ENCODE peak calls at places on chromosomes 1 and 21, in ten cellular contexts. One of them, this sample, is unnamed.

GRCh38 chr1:193103759-193104495 is 1.3 kb downstream of the GLRX2 start:
- DNase-seq in stomach: no peak
- DNase-seq in mucosa of descending colon: no peak
- DNase-seq in fibroblast of mammary gland: no peak
- DNase-seq in HL-60: no peak
- DNase-seq in BE2C: no peak
- DNase-seq in cardiac muscle cell: no peak
- DNase-seq in epithelial cell of esophagus: peak; percentile 8
- DNase-seq in uterus: no peak
- DNase-seq in bronchial epithelial cell: no peak
- DNase-seq in this sample: no peak

GRCh38 chr1:3827813-3828307 is 29.2 kb downstream of the CEP104 start:
- DNase-seq in stomach: no peak
- DNase-seq in mucosa of descending colon: no peak
- DNase-seq in fibroblast of mammary gland: peak; percentile 13
- DNase-seq in HL-60: no peak
- DNase-seq in BE2C: peak; percentile 19
- DNase-seq in cardiac muscle cell: no peak
- DNase-seq in epithelial cell of esophagus: no peak
- DNase-seq in uterus: no peak
- DNase-seq in bronchial epithelial cell: no peak
- DNase-seq in this sample: no peak

GRCh38 chr1:93692983-93693591 is 11.4 kb upstream of the BCAR3 start:
- DNase-seq in stomach: no peak
- DNase-seq in mucosa of descending colon: no peak
- DNase-seq in fibroblast of mammary gland: peak; percentile 90
- DNase-seq in HL-60: no peak
- DNase-seq in BE2C: no peak
- DNase-seq in cardiac muscle cell: peak; percentile 51
- DNase-seq in epithelial cell of esophagus: peak; percentile 94
- DNase-seq in uterus: no peak
- DNase-seq in bronchial epithelial cell: peak; percentile 97
- DNase-seq in this sample: no peak

GRCh38 chr1:231357831-231358354 is 19.8 kb downstream of the SPRTN start:
- DNase-seq in stomach: peak; percentile 33
- DNase-seq in mucosa of descending colon: no peak
- DNase-seq in fibroblast of mammary gland: peak; percentile 88
- DNase-seq in HL-60: peak; percentile 62
- DNase-seq in BE2C: peak; percentile 26
- DNase-seq in cardiac muscle cell: peak; percentile 79
- DNase-seq in epithelial cell of esophagus: peak; percentile 88
- DNase-seq in uterus: peak; percentile 26
- DNase-seq in bronchial epithelial cell: peak; percentile 83
- DNase-seq in this sample: no peak

GRCh38 chr1:116243673-116244101 is 129.4 kb upstream of the ATP1A1 start:
- DNase-seq in stomach: peak; percentile 40
- DNase-seq in mucosa of descending colon: no peak
- DNase-seq in fibroblast of mammary gland: no peak
- DNase-seq in HL-60: no peak
- DNase-seq in BE2C: no peak
- DNase-seq in cardiac muscle cell: no peak
- DNase-seq in epithelial cell of esophagus: no peak
- DNase-seq in uterus: no peak
- DNase-seq in bronchial epithelial cell: no peak
- DNase-seq in this sample: no peak

GRCh38 chr1:15843826-15844572 is 3.5 kb upstream of the SPEN start:
- DNase-seq in stomach: no peak
- DNase-seq in mucosa of descending colon: no peak
- DNase-seq in fibroblast of mammary gland: no peak
- DNase-seq in HL-60: no peak
- DNase-seq in BE2C: no peak
- DNase-seq in cardiac muscle cell: no peak
- DNase-seq in epithelial cell of esophagus: no peak
- DNase-seq in uterus: no peak
- DNase-seq in bronchial epithelial cell: no peak
- DNase-seq in this sample: no peak

GRCh38 chr1:93437976-93438605 is 9.8 kb upstream of the FNBP1L start:
- DNase-seq in stomach: no peak
- DNase-seq in mucosa of descending colon: no peak
- DNase-seq in fibroblast of mammary gland: peak; percentile 70
- DNase-seq in HL-60: no peak
- DNase-seq in BE2C: no peak
- DNase-seq in cardiac muscle cell: peak; percentile 74
- DNase-seq in epithelial cell of esophagus: peak; percentile 63
- DNase-seq in uterus: no peak
- DNase-seq in bronchial epithelial cell: peak; percentile 70
- DNase-seq in this sample: no peak

GRCh38 chr1:53413175-53414001 is 45.8 kb upstream of the DMRTB1 start:
- DNase-seq in stomach: no peak
- DNase-seq in mucosa of descending colon: no peak
- DNase-seq in fibroblast of mammary gland: peak; percentile 76
- DNase-seq in HL-60: no peak
- DNase-seq in BE2C: no peak
- DNase-seq in cardiac muscle cell: peak; percentile 60
- DNase-seq in epithelial cell of esophagus: peak; percentile 67
- DNase-seq in uterus: no peak
- DNase-seq in bronchial epithelial cell: peak; percentile 74
- DNase-seq in this sample: no peak

GRCh38 chr21:42375141-42375905 is 9.0 kb upstream of the TFF1 start:
- DNase-seq in stomach: peak; percentile 63
- DNase-seq in mucosa of descending colon: peak; percentile 77
- DNase-seq in fibroblast of mammary gland: no peak
- DNase-seq in HL-60: no peak
- DNase-seq in BE2C: no peak
- DNase-seq in cardiac muscle cell: no peak
- DNase-seq in epithelial cell of esophagus: no peak
- DNase-seq in uterus: no peak
- DNase-seq in bronchial epithelial cell: no peak
- DNase-seq in this sample: no peak

GRCh38 chr21:42375966-42376337 is 9.6 kb upstream of the TFF1 start:
- DNase-seq in stomach: no peak
- DNase-seq in mucosa of descending colon: no peak
- DNase-seq in fibroblast of mammary gland: no peak
- DNase-seq in HL-60: no peak
- DNase-seq in BE2C: no peak
- DNase-seq in cardiac muscle cell: no peak
- DNase-seq in epithelial cell of esophagus: no peak
- DNase-seq in uterus: no peak
- DNase-seq in bronchial epithelial cell: no peak
- DNase-seq in this sample: no peak

GRCh38 chr21:42373181-42373907 is 7.0 kb upstream of the TFF1 start:
- DNase-seq in stomach: no peak
- DNase-seq in mucosa of descending colon: peak; percentile 19
- DNase-seq in fibroblast of mammary gland: no peak
- DNase-seq in HL-60: no peak
- DNase-seq in BE2C: no peak
- DNase-seq in cardiac muscle cell: no peak
- DNase-seq in epithelial cell of esophagus: no peak
- DNase-seq in uterus: no peak
- DNase-seq in bronchial epithelial cell: no peak
- DNase-seq in this sample: no peak

GRCh38 chr21:42374457-42374856 is 8.1 kb upstream of the TFF1 start:
- DNase-seq in stomach: no peak
- DNase-seq in mucosa of descending colon: no peak
- DNase-seq in fibroblast of mammary gland: no peak
- DNase-seq in HL-60: no peak
- DNase-seq in BE2C: no peak
- DNase-seq in cardiac muscle cell: no peak
- DNase-seq in epithelial cell of esophagus: no peak
- DNase-seq in uterus: no peak
- DNase-seq in bronchial epithelial cell: no peak
- DNase-seq in this sample: no peak

GRCh38 chr21:42373908-42374455 is 7.6 kb upstream of the TFF1 start:
- DNase-seq in stomach: no peak
- DNase-seq in mucosa of descending colon: peak; percentile 36
- DNase-seq in fibroblast of mammary gland: no peak
- DNase-seq in HL-60: no peak
- DNase-seq in BE2C: no peak
- DNase-seq in cardiac muscle cell: no peak
- DNase-seq in epithelial cell of esophagus: no peak
- DNase-seq in uterus: no peak
- DNase-seq in bronchial epithelial cell: no peak
- DNase-seq in this sample: no peak
- H3K4me3 ChIP-seq in stomach: no peak overlapping the region
- H3K4me3 ChIP-seq in mucosa of descending colon: no peak overlapping the region
- H3K4me3 ChIP-seq in fibroblast of mammary gland: no peak overlapping the region
- H3K4me3 ChIP-seq in HL-60: no peak overlapping the region
- H3K4me3 ChIP-seq in BE2C: no peak overlapping the region
- H3K4me3 ChIP-seq in cardiac muscle cell: no peak overlapping the region
- H3K4me3 ChIP-seq in epithelial cell of esophagus: no peak overlapping the region
- H3K4me3 ChIP-seq in uterus: no peak overlapping the region
- H3K4me3 ChIP-seq in bronchial epithelial cell: no peak overlapping the region
- H3K4me3 ChIP-seq in this sample: no peak overlapping the region

GRCh38 chr1:228101994-228102790 is 933 bp downstream of the C1orf35 start:
- DNase-seq in stomach: peak; percentile 53
- DNase-seq in mucosa of descending colon: peak; percentile 78
- DNase-seq in fibroblast of mammary gland: no peak
- DNase-seq in HL-60: peak; percentile 55
- DNase-seq in BE2C: peak; percentile 71
- DNase-seq in cardiac muscle cell: peak; percentile 30
- DNase-seq in epithelial cell of esophagus: peak; percentile 57
- DNase-seq in uterus: no peak
- DNase-seq in bronchial epithelial cell: no peak
- DNase-seq in this sample: no peak

GRCh38 chr1:228104526-228105251 is 1.6 kb upstream of the C1orf35 start:
- DNase-seq in stomach: no peak
- DNase-seq in mucosa of descending colon: peak; percentile 31
- DNase-seq in fibroblast of mammary gland: peak; percentile 37
- DNase-seq in HL-60: no peak
- DNase-seq in BE2C: no peak
- DNase-seq in cardiac muscle cell: no peak
- DNase-seq in epithelial cell of esophagus: no peak
- DNase-seq in uterus: no peak
- DNase-seq in bronchial epithelial cell: no peak
- DNase-seq in this sample: peak; percentile 78

GRCh38 chr1:228101614-228101993 is 1.5 kb downstream of the C1orf35 start:
- DNase-seq in stomach: no peak
- DNase-seq in mucosa of descending colon: peak; percentile 67
- DNase-seq in fibroblast of mammary gland: no peak
- DNase-seq in HL-60: no peak
- DNase-seq in BE2C: no peak
- DNase-seq in cardiac muscle cell: no peak
- DNase-seq in epithelial cell of esophagus: no peak
- DNase-seq in uterus: no peak
- DNase-seq in bronchial epithelial cell: no peak
- DNase-seq in this sample: no peak

GRCh38 chr1:228100822-228101613 is 2.1 kb downstream of the C1orf35 start:
- DNase-seq in stomach: peak; percentile 45
- DNase-seq in mucosa of descending colon: no peak
- DNase-seq in fibroblast of mammary gland: no peak
- DNase-seq in HL-60: no peak
- DNase-seq in BE2C: no peak
- DNase-seq in cardiac muscle cell: no peak
- DNase-seq in epithelial cell of esophagus: no peak
- DNase-seq in uterus: no peak
- DNase-seq in bronchial epithelial cell: no peak
- DNase-seq in this sample: no peak

DNA sequence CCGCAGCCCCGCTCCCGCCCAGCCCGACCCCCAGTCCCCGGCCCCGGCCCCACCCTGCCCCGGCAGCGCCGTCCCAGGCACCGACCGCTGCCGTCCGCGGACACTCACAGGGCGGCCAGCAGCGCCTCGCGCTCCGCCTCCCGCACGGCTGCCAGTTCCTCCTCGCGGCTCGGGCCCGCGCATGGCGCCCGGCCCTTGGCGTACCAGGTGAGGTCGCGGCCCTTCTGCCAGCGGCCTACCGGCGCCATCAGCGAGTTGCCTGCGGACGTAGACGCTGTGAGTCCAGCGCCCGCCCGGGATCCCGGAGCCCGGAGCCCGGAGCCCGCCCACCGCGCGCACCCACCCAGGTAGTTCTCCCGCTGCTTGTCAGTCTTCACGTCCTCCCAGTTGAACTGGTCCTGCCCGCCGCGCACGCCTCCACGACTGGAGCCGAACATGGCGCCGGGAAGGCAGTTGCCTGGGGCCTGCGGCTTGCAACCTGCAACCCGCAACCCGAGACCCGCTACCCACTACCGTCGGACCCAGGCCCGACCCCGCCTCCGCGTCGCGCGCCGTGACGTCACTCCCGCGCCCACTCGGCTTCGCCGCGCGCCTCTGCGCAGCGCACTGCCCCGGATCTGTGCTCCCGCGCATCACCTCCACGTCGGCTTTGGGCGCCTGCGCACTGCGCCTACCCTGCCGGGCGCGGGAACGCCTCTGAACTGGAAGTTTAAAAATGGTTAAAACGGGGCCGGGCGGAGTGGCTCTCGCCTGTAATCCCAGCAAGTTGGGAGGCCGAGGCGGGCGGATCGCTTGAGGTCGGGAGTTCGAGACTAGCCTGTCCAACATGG is at the start of gene C1orf35:
- DNase-seq in stomach: peak; percentile 96
- DNase-seq in mucosa of descending colon: peak; percentile 97
- DNase-seq in fibroblast of mammary gland: peak; percentile 88
- DNase-seq in HL-60: peak; percentile 95
- DNase-seq in BE2C: peak; percentile 97
- DNase-seq in cardiac muscle cell: peak; percentile 93
- DNase-seq in epithelial cell of esophagus: peak; percentile 93
- DNase-seq in uterus: peak; percentile 94
- DNase-seq in bronchial epithelial cell: peak; percentile 80
- DNase-seq in this sample: peak; percentile 95
- H3K4me3 ChIP-seq in stomach: peak within 1 kb of the TSS; percentile 78
- H3K4me3 ChIP-seq in mucosa of descending colon: peak within 1 kb of the TSS; percentile 79
- H3K4me3 ChIP-seq in fibroblast of mammary gland: peak within 1 kb of the TSS; percentile 78
- H3K4me3 ChIP-seq in HL-60: peak within 1 kb of the TSS; percentile 90
- H3K4me3 ChIP-seq in BE2C: peak within 1 kb of the TSS; percentile 68
- H3K4me3 ChIP-seq in cardiac muscle cell: peak within 1 kb of the TSS; percentile 92
- H3K4me3 ChIP-seq in epithelial cell of esophagus: peak within 1 kb of the TSS; percentile 76
- H3K4me3 ChIP-seq in uterus: peak within 1 kb of the TSS; percentile 71
- H3K4me3 ChIP-seq in bronchial epithelial cell: peak within 1 kb of the TSS; percentile 90
- H3K4me3 ChIP-seq in this sample: peak within 1 kb of the TSS; percentile 83

DNA sequence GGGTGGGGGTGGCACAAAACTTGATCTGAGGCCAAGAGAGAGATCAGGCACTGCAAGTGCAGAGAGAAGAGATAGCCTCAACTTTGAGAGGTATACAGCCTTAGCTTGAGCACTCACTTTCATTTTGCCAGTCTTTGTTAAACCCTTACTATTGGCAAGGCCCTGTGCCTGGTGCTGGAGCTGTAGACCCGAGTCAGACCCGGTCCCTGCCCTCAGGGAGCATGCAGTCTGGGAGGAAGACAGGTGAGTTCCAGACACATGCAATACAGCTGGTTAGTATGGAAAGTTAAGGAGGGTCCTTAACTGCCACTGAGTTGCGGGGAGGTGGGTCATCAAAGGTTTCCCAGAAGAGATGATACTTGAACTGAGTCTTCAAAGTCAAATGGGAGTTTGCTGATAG is 31.7 kb downstream of the RAB3B start:
- DNase-seq in stomach: no peak
- DNase-seq in mucosa of descending colon: no peak
- DNase-seq in fibroblast of mammary gland: no peak
- DNase-seq in HL-60: no peak
- DNase-seq in BE2C: no peak
- DNase-seq in cardiac muscle cell: no peak
- DNase-seq in epithelial cell of esophagus: no peak
- DNase-seq in uterus: no peak
- DNase-seq in bronchial epithelial cell: no peak
- DNase-seq in this sample: no peak
- H3K4me3 ChIP-seq in stomach: no peak overlapping the region
- H3K4me3 ChIP-seq in mucosa of descending colon: no peak overlapping the region
- H3K4me3 ChIP-seq in fibroblast of mammary gland: no peak overlapping the region
- H3K4me3 ChIP-seq in HL-60: no peak overlapping the region
- H3K4me3 ChIP-seq in BE2C: no peak overlapping the region
- H3K4me3 ChIP-seq in cardiac muscle cell: no peak overlapping the region
- H3K4me3 ChIP-seq in epithelial cell of esophagus: no peak overlapping the region
- H3K4me3 ChIP-seq in uterus: no peak overlapping the region
- H3K4me3 ChIP-seq in bronchial epithelial cell: no peak overlapping the region
- H3K4me3 ChIP-seq in this sample: no peak overlapping the region

GRCh38 chr1:85585845-85586244 is 5.3 kb downstream of the CCN1 start:
- DNase-seq in stomach: no peak
- DNase-seq in mucosa of descending colon: no peak
- DNase-seq in fibroblast of mammary gland: peak; percentile 81
- DNase-seq in HL-60: peak; percentile 14
- DNase-seq in BE2C: no peak
- DNase-seq in cardiac muscle cell: peak; percentile 88
- DNase-seq in epithelial cell of esophagus: no peak
- DNase-seq in uterus: no peak
- DNase-seq in bronchial epithelial cell: no peak
- DNase-seq in this sample: no peak

GRCh38 chr1:85584923-85585322 is 4.4 kb downstream of the CCN1 start:
- DNase-seq in stomach: no peak
- DNase-seq in mucosa of descending colon: no peak
- DNase-seq in fibroblast of mammary gland: peak; percentile 75
- DNase-seq in HL-60: no peak
- DNase-seq in BE2C: no peak
- DNase-seq in cardiac muscle cell: peak; percentile 73
- DNase-seq in epithelial cell of esophagus: no peak
- DNase-seq in uterus: no peak
- DNase-seq in bronchial epithelial cell: peak; percentile 50
- DNase-seq in this sample: no peak

GRCh38 chr1:85583355-85584263 is 3.0 kb downstream of the CCN1 start:
- DNase-seq in stomach: no peak
- DNase-seq in mucosa of descending colon: no peak
- DNase-seq in fibroblast of mammary gland: peak; percentile 52
- DNase-seq in HL-60: no peak
- DNase-seq in BE2C: no peak
- DNase-seq in cardiac muscle cell: peak; percentile 63
- DNase-seq in epithelial cell of esophagus: no peak
- DNase-seq in uterus: no peak
- DNase-seq in bronchial epithelial cell: no peak
- DNase-seq in this sample: no peak

GRCh38 chr1:85582687-85583354 is 2.3 kb downstream of the CCN1 start:
- DNase-seq in stomach: no peak
- DNase-seq in mucosa of descending colon: no peak
- DNase-seq in fibroblast of mammary gland: peak; percentile 70
- DNase-seq in HL-60: no peak
- DNase-seq in BE2C: no peak
- DNase-seq in cardiac muscle cell: peak; percentile 74
- DNase-seq in epithelial cell of esophagus: peak; percentile 68
- DNase-seq in uterus: peak; percentile 34
- DNase-seq in bronchial epithelial cell: peak; percentile 68
- DNase-seq in this sample: no peak

DNA sequence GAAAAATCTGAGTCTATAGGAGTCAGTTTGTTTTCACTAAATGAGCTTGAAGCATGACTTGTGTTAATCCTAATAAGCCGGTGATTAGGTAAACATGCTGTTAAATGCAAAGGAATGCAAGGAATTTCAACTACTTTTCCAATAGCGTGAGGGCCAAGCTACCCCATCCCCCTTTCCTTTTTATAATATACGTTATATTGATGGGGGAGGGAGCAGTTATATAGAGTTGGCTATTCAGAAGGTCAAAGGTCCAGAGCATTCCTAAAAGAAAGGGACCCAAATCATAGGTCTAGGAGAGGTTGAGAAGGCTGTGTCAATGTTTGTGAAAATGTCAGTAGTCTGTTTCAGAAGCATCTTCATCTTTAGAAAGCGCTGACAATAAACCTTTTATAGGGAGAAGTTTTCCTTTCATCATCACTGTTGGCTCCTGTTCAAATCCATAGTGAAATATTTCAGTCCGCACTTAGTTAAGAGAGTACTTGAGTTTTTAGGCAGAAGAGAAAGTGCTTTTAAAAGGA is 3.8 kb downstream of the CCN1 start:
- DNase-seq in stomach: no peak
- DNase-seq in mucosa of descending colon: no peak
- DNase-seq in fibroblast of mammary gland: peak; percentile 92
- DNase-seq in HL-60: no peak
- DNase-seq in BE2C: no peak
- DNase-seq in cardiac muscle cell: peak; percentile 92
- DNase-seq in epithelial cell of esophagus: peak; percentile 72
- DNase-seq in uterus: no peak
- DNase-seq in bronchial epithelial cell: peak; percentile 90
- DNase-seq in this sample: no peak
- H3K4me3 ChIP-seq in stomach: peak overlapping the region; percentile 56
- H3K4me3 ChIP-seq in mucosa of descending colon: no peak overlapping the region
- H3K4me3 ChIP-seq in fibroblast of mammary gland: peak overlapping the region; percentile 19
- H3K4me3 ChIP-seq in HL-60: no peak overlapping the region
- H3K4me3 ChIP-seq in BE2C: no peak overlapping the region
- H3K4me3 ChIP-seq in cardiac muscle cell: no peak overlapping the region
- H3K4me3 ChIP-seq in epithelial cell of esophagus: no peak overlapping the region
- H3K4me3 ChIP-seq in uterus: no peak overlapping the region
- H3K4me3 ChIP-seq in bronchial epithelial cell: no peak overlapping the region
- H3K4me3 ChIP-seq in this sample: no peak overlapping the region